ENCODE peak calls at places on chromosomes 3 and 15, in five cellular contexts. G is left lung, P is body of pancreas, M is tibial artery, A is neural progenitor cell. D is an unnamed sample. For H3K4me1 and H3K27me3, the result is how much of the 10 kb centered on the place peaks cover.

GRCh38 chr3:8443829-8444791 is 57.5 kb upstream of the LMCD1 start:
- DNase-seq in P (peak), A (peak), M (peak), G (peak), D (peak)

GRCh38 chr3:167406876-167407492 is 26.9 kb upstream of the ZBBX start:
- DNase-seq in A (peak), M (no peak), P (peak), G (no peak), D (no peak)

GRCh38 chr15:75672111-75672602 is 24.4 kb downstream of the SNX33 start:
- DNase-seq in G (no peak), M (peak), A (no peak), P (no peak), D (no peak)

GRCh38 chr3:70570584-70570983 is 258.1 kb upstream of the MDFIC2 start:
- DNase-seq in G (no peak), A (no peak), P (no peak), M (no peak), D (no peak)

GRCh38 chr3:59321881-59322540 is 272.2 kb upstream of the CFAP20DC start:
- DNase-seq in G (no peak), P (peak), A (no peak), M (no peak), D (no peak)

GRCh38 chr3:179898024-179898423 is 138.7 kb downstream of the PEX5L start:
- DNase-seq in P (peak), M (no peak), A (peak), G (no peak), D (no peak)

GRCh38 chr3:140363801-140364200 is 314.1 kb upstream of the TRIM42 start:
- DNase-seq in M (no peak), P (peak), A (no peak), G (no peak), D (no peak)

GRCh38 chr3:72310028-72310987 is 525.4 kb upstream of the PROK2 start:
- DNase-seq in M (peak), G (no peak), A (no peak), P (peak), D (peak)

GRCh38 chr3:99330281-99330680 is 308.1 kb upstream of the COL8A1 start:
- DNase-seq in P (no peak), M (no peak), G (no peak), A (no peak), D (no peak)

GRCh38 chr3:55147406-55147805 is 219.5 kb upstream of the LRTM1 start:
- DNase-seq in G (no peak), A (no peak), P (no peak), M (no peak), D (no peak)

GRCh38 chr15:100722551-100723322 is 120.3 kb downstream of the ASB7 start:
- DNase-seq in G (no peak), A (no peak), P (no peak), M (no peak), D (no peak)

GRCh38 chr3:143644370-143645089 is 203.7 kb downstream of the SLC9A9 start:
- DNase-seq in P (peak), G (peak), M (no peak), A (peak), D (no peak)

GRCh38 chr3:37787027-37787868 is 74.4 kb upstream of the CTDSPL start:
- DNase-seq in G (no peak), A (no peak), M (no peak), P (peak), D (no peak)

GRCh38 chr3:123071146-123071545 is 4.3 kb downstream of the PDIA5 start:
- DNase-seq in G (no peak), M (no peak), P (no peak), A (peak), D (no peak)

GRCh38 chr3:104628185-104628789 is 738.4 kb upstream of the ALCAM start:
- DNase-seq in G (no peak), A (peak), P (peak), M (no peak), D (no peak)

GRCh38 chr15:52295421-52295991 is at the start of gene MYO5C:
- DNase-seq in P (peak), A (peak), G (peak), M (peak), D (peak)

GRCh38 chr15:40244961-40245523 is 6.2 kb downstream of the PAK6 start:
- DNase-seq in G (peak), P (peak), M (no peak), A (no peak), D (peak)

GRCh38 chr3:191383104-191383503 is 52.8 kb upstream of the UTS2B start:
- DNase-seq in M (no peak), A (no peak), P (no peak), G (no peak), D (no peak)

GRCh38 chr3:24299801-24300626 is 194.6 kb downstream of the THRB start:
- DNase-seq in P (no peak), G (no peak), A (no peak), M (no peak), D (no peak)

GRCh38 chr3:167750273-167750971 is 14.9 kb downstream of the SERPINI1 start:
- DNase-seq in M (no peak), A (no peak), G (no peak), P (no peak), D (no peak)

GRCh38 chr3:128547368-128547987 is 54.5 kb upstream of the GATA2 start:
- DNase-seq in P (no peak), A (no peak), M (no peak), G (no peak), D (peak)

GRCh38 chr15:77974416-77975331 is 102.8 kb downstream of the TBC1D2B start:
- DNase-seq in P (no peak), G (no peak), A (no peak), M (peak), D (no peak)

GRCh38 chr3:141402476-141403171 is 34.3 kb downstream of the ZBTB38 start:
- DNase-seq in A (peak), M (peak), P (peak), G (peak), D (peak)

GRCh38 chr3:141401584-141402475 is 33.5 kb downstream of the ZBTB38 start:
- DNase-seq in M (peak), A (peak), G (peak), P (peak), D (peak)

GRCh38 chr3:141405025-141405424 is 36.7 kb downstream of the ZBTB38 start:
- DNase-seq in P (no peak), G (no peak), M (no peak), A (no peak), D (no peak)

GRCh38 chr3:141405581-141405980 is 37.3 kb downstream of the ZBTB38 start:
- DNase-seq in M (no peak), A (no peak), G (no peak), P (no peak), D (no peak)

GRCh38 chr3:141403576-141403975 is 35.3 kb downstream of the ZBTB38 start:
- DNase-seq in P (no peak), G (no peak), M (no peak), A (no peak), D (no peak)
- H3K4me1 ChIP-seq in P (half or more), G (half or more), M (half or more), A (under half), D (under half)

GRCh38 chr3:193780371-193780770 is 187.4 kb downstream of the OPA1 start:
- DNase-seq in G (no peak), A (no peak), M (no peak), P (no peak), D (no peak)

GRCh38 chr3:193782747-193783146 is 189.7 kb downstream of the OPA1 start:
- DNase-seq in A (no peak), G (no peak), M (no peak), P (no peak), D (no peak)

GRCh38 chr3:193780810-193781472 is 187.9 kb downstream of the OPA1 start:
- DNase-seq in M (peak), A (peak), G (no peak), P (peak), D (peak)

GRCh38 chr3:193783166-193783896 is 190.3 kb downstream of the OPA1 start:
- DNase-seq in P (no peak), G (no peak), A (no peak), M (peak), D (no peak)

DNA sequence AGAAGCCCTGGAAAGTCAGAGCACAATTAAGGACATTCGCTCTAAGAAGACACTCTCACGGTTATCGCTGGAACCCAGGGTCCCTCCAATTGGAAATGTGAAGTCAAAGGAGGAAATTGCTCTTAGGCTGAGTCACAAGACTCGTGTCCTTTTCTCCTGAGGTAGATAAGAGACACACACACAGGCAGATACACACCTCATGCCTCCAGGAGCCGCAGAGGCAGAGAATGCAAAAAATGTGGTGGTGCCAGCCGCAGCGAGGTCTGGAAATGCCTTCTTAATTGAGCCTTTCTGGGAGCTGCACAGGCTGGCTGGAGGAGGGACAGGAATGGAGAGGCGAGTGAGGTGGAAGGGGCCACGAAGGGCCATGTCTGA is 189.3 kb downstream of the OPA1 start:
- DNase-seq in M (no peak), A (peak), P (peak), G (no peak), D (no peak)
- H3K27me3 ChIP-seq in M (under half), A (under half), P (under half), G (under half), D (under half)

GRCh38 chr15:58146734-58147133 is 8.6 kb downstream of the AQP9 start:
- DNase-seq in G (no peak), M (no peak), A (no peak), P (peak), D (peak)
- H3K27ac ChIP-seq in G (peak), M (no peak), A (no peak), P (no peak), D (no peak)

GRCh38 chr3:172135185-172135584 is 95.8 kb downstream of the FNDC3B start:
- DNase-seq in A (no peak), G (no peak), P (no peak), M (no peak), D (no peak)
- H3K4me1 ChIP-seq in A (under half), G (half or more), P (half or more), M (half or more), D (under half)

GRCh38 chr3:14808502-14809266 is 10.1 kb upstream of the FGD5 start:
- DNase-seq in M (no peak), G (no peak), P (no peak), A (no peak), D (no peak)

GRCh38 chr3:14810070-14810732 is 8.6 kb upstream of the FGD5 start:
- DNase-seq in M (no peak), A (peak), P (no peak), G (peak), D (peak)

GRCh38 chr3:14805946-14806537 is 12.7 kb upstream of the FGD5 start:
- DNase-seq in G (no peak), A (no peak), M (no peak), P (no peak), D (peak)

GRCh38 chr3:14806641-14807263 is 12.0 kb upstream of the FGD5 start:
- DNase-seq in G (no peak), P (peak), M (no peak), A (no peak), D (peak)

GRCh38 chr3:14808025-14808424 is 10.7 kb upstream of the FGD5 start:
- DNase-seq in M (no peak), A (no peak), P (no peak), G (no peak), D (no peak)
- H3K27me3 ChIP-seq in M (under half), A (half or more), P (under half), G (half or more), D (under half)

GRCh38 chr3:113606539-113607218 is 74.3 kb downstream of the SIDT1 start:
- DNase-seq in G (no peak), M (no peak), P (no peak), A (no peak), D (no peak)
- H3K27ac ChIP-seq in G (no peak), M (no peak), P (no peak), A (no peak), D (no peak)

GRCh38 chr3:33030246-33030645 is 66.7 kb downstream of the GLB1 start:
- DNase-seq in A (no peak), G (no peak), M (no peak), P (no peak), D (no peak)
- H3K4me1 ChIP-seq in A (under half), G (under half), M (under half), P (under half), D (under half)

DNA sequence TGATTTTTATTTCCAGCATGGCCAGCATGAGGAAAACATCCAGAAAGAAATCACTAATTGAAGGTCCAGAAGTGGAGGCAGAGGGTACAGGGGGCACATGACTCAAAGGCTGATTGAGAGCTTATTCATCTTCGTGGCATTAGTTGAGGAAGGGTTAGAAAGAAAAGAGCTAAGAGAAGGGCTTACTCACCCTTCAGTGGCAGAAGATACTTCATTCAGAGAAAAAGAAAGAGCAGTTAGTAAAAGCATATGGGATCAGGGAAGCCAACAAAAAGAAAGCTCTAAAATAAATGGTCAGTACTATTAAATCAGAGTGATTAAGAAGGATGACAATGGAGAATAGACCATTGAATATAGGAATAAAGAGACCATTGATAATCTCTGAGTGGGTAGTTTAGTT is 25.2 kb downstream of the GAP43 start:
- DNase-seq in M (no peak), A (no peak), G (no peak), P (no peak), D (no peak)
- H3K27me3 ChIP-seq in M (under half), A (under half), G (under half), P (under half), D (under half)

D was measured in aorta.